ENCODE peak calls at places on chromosome 11, in six cellular contexts. One of them, this sample, is unnamed.

GRCh38 chr11:114052160-114052559 is 7.4 kb upstream of the ZBTB16 start:
- DNase-seq in Calu3: no peak
- DNase-seq in neural crest cell: no peak
- DNase-seq in DMS153: no peak
- DNase-seq in stimulated activated CD4-positive, alpha-beta T cell treated with anti-CD3 and anti-CD28 coated beads, Interleukin-12 subunit alpha, Interleukin-12 subunit beta, amount 100 ng/mL, for 4 hours: no peak
- DNase-seq in nephron progenitor cell: no peak
- DNase-seq in this sample: no peak

GRCh38 chr11:129853508-129854228 is 38.0 kb downstream of the TMEM45B start:
- DNase-seq in stimulated activated CD4-positive, alpha-beta T cell treated with anti-CD3 and anti-CD28 coated beads, Interleukin-12 subunit alpha, Interleukin-12 subunit beta, amount 100 ng/mL, for 4 hours: peak; percentile 25
- DNase-seq in neural crest cell: no peak
- DNase-seq in DMS153: peak; percentile 93
- DNase-seq in nephron progenitor cell: no peak
- DNase-seq in Calu3: peak; percentile 74
- DNase-seq in this sample: peak; percentile 87

GRCh38 chr11:45853616-45854219 is 6.4 kb downstream of the CRY2 start:
- DNase-seq in neural crest cell: no peak
- DNase-seq in DMS153: no peak
- DNase-seq in Calu3: no peak
- DNase-seq in nephron progenitor cell: no peak
- DNase-seq in stimulated activated CD4-positive, alpha-beta T cell treated with anti-CD3 and anti-CD28 coated beads, Interleukin-12 subunit alpha, Interleukin-12 subunit beta, amount 100 ng/mL, for 4 hours: no peak
- DNase-seq in this sample: no peak

GRCh38 chr11:60625262-60625661 is 74.2 kb upstream of the MS4A8 start:
- DNase-seq in nephron progenitor cell: peak; percentile 19
- DNase-seq in Calu3: peak; percentile 10
- DNase-seq in DMS153: no peak
- DNase-seq in stimulated activated CD4-positive, alpha-beta T cell treated with anti-CD3 and anti-CD28 coated beads, Interleukin-12 subunit alpha, Interleukin-12 subunit beta, amount 100 ng/mL, for 4 hours: no peak
- DNase-seq in neural crest cell: no peak
- DNase-seq in this sample: no peak

GRCh38 chr11:28703371-28703770 is 595.2 kb downstream of the METTL15 start:
- DNase-seq in DMS153: no peak
- DNase-seq in neural crest cell: no peak
- DNase-seq in stimulated activated CD4-positive, alpha-beta T cell treated with anti-CD3 and anti-CD28 coated beads, Interleukin-12 subunit alpha, Interleukin-12 subunit beta, amount 100 ng/mL, for 4 hours: no peak
- DNase-seq in Calu3: no peak
- DNase-seq in nephron progenitor cell: no peak
- DNase-seq in this sample: no peak

GRCh38 chr11:2369896-2370295 is 7.2 kb upstream of the CD81 start:
- DNase-seq in neural crest cell: no peak
- DNase-seq in stimulated activated CD4-positive, alpha-beta T cell treated with anti-CD3 and anti-CD28 coated beads, Interleukin-12 subunit alpha, Interleukin-12 subunit beta, amount 100 ng/mL, for 4 hours: no peak
- DNase-seq in DMS153: no peak
- DNase-seq in nephron progenitor cell: no peak
- DNase-seq in Calu3: no peak
- DNase-seq in this sample: no peak

GRCh38 chr11:2668876-2669275 is 30.9 kb downstream of the KCNQ1OT1 start:
- DNase-seq in nephron progenitor cell: no peak
- DNase-seq in neural crest cell: no peak
- DNase-seq in DMS153: no peak
- DNase-seq in Calu3: no peak
- DNase-seq in stimulated activated CD4-positive, alpha-beta T cell treated with anti-CD3 and anti-CD28 coated beads, Interleukin-12 subunit alpha, Interleukin-12 subunit beta, amount 100 ng/mL, for 4 hours: no peak
- DNase-seq in this sample: no peak

GRCh38 chr11:36507824-36508489 is 2.1 kb downstream of the TRAF6 start:
- DNase-seq in nephron progenitor cell: no peak
- DNase-seq in Calu3: no peak
- DNase-seq in neural crest cell: no peak
- DNase-seq in stimulated activated CD4-positive, alpha-beta T cell treated with anti-CD3 and anti-CD28 coated beads, Interleukin-12 subunit alpha, Interleukin-12 subunit beta, amount 100 ng/mL, for 4 hours: no peak
- DNase-seq in DMS153: no peak
- DNase-seq in this sample: no peak

GRCh38 chr11:130611791-130612251 is 163.4 kb downstream of the ADAMTS15 start:
- DNase-seq in neural crest cell: no peak
- DNase-seq in DMS153: no peak
- DNase-seq in nephron progenitor cell: no peak
- DNase-seq in stimulated activated CD4-positive, alpha-beta T cell treated with anti-CD3 and anti-CD28 coated beads, Interleukin-12 subunit alpha, Interleukin-12 subunit beta, amount 100 ng/mL, for 4 hours: no peak
- DNase-seq in Calu3: no peak
- DNase-seq in this sample: no peak

GRCh38 chr11:109898592-109898991 is 194.6 kb upstream of the ZC3H12C start:
- DNase-seq in DMS153: no peak
- DNase-seq in Calu3: no peak
- DNase-seq in stimulated activated CD4-positive, alpha-beta T cell treated with anti-CD3 and anti-CD28 coated beads, Interleukin-12 subunit alpha, Interleukin-12 subunit beta, amount 100 ng/mL, for 4 hours: no peak
- DNase-seq in neural crest cell: no peak
- DNase-seq in nephron progenitor cell: no peak
- DNase-seq in this sample: no peak

GRCh38 chr11:66845143-66845875 is 2.1 kb downstream of the RCE1 start:
- DNase-seq in Calu3: no peak
- DNase-seq in DMS153: no peak
- DNase-seq in neural crest cell: no peak
- DNase-seq in stimulated activated CD4-positive, alpha-beta T cell treated with anti-CD3 and anti-CD28 coated beads, Interleukin-12 subunit alpha, Interleukin-12 subunit beta, amount 100 ng/mL, for 4 hours: no peak
- DNase-seq in nephron progenitor cell: no peak
- DNase-seq in this sample: no peak

GRCh38 chr11:35355102-35355749 is 64.1 kb downstream of the SLC1A2 start:
- DNase-seq in Calu3: no peak
- DNase-seq in nephron progenitor cell: no peak
- DNase-seq in stimulated activated CD4-positive, alpha-beta T cell treated with anti-CD3 and anti-CD28 coated beads, Interleukin-12 subunit alpha, Interleukin-12 subunit beta, amount 100 ng/mL, for 4 hours: no peak
- DNase-seq in DMS153: no peak
- DNase-seq in neural crest cell: no peak
- DNase-seq in this sample: no peak